ENCODE peak calls at places on chromosomes 1 and 21, in five cellular contexts. V is HCT116, Q is GM23338, M is K562, I is Panc1. Y is an unnamed sample.

GRCh38 chr21:35819134-35819533 is 241.2 kb downstream of the SETD4 start:
- ATAC-seq in V (no peak), Q (no peak), M (no peak), I (no peak), Y (no peak)

GRCh38 chr1:167871331-167871730 is 42.6 kb downstream of the ADCY10 start:
- ATAC-seq in V (no peak), Q (no peak), M (no peak), I (no peak), Y (no peak)

GRCh38 chr1:11691302-11691914 is at the start of gene DRAXIN:
- ATAC-seq in V (peak; percentile 52), Q (peak; percentile 70), M (no peak), I (peak; percentile 63), Y (no peak)

GRCh38 chr1:21244986-21245687 is 45.1 kb downstream of the ECE1 start:
- ATAC-seq in V (peak; percentile 81), Q (peak; percentile 93), M (peak; percentile 85), I (no peak), Y (no peak)

GRCh38 chr1:228112167-228112566 is 3.1 kb upstream of the MRPL55 start:
- ATAC-seq in V (no peak), Q (no peak), M (no peak), I (no peak), Y (no peak)

GRCh38 chr1:56845343-56845742 is 9.3 kb upstream of the C8A start:
- ATAC-seq in V (no peak), Q (no peak), M (no peak), I (no peak), Y (no peak)

GRCh38 chr1:87463917-87464565 is 135.4 kb downstream of the LMO4 start:
- ATAC-seq in V (no peak), Q (peak; percentile 75), M (no peak), I (no peak), Y (no peak)

GRCh38 chr1:211581521-211581920 is 2.6 kb upstream of the SLC30A1 start:
- ATAC-seq in V (no peak), Q (no peak), M (no peak), I (no peak), Y (peak; percentile 32)

GRCh38 chr1:33516428-33516827 is 44.0 kb downstream of the ZSCAN20 start:
- ATAC-seq in V (peak; percentile 40), Q (peak; percentile 60), M (no peak), I (no peak), Y (no peak)

GRCh38 chr21:33552093-33552998 is 9.5 kb downstream of the SON start:
- ATAC-seq in V (peak; percentile 27), Q (no peak), M (peak; percentile 35), I (peak; percentile 17), Y (no peak)

GRCh38 chr1:200925821-200926220 is 31.1 kb downstream of the INAVA start:
- ATAC-seq in V (no peak), Q (no peak), M (no peak), I (no peak), Y (no peak)

GRCh38 chr1:166322470-166322869 is 155.7 kb upstream of the FAM78B start:
- ATAC-seq in V (no peak), Q (no peak), M (no peak), I (no peak), Y (no peak)

GRCh38 chr21:28738882-28739281 is 253.8 kb downstream of the LTN1 start:
- ATAC-seq in V (no peak), Q (no peak), M (no peak), I (no peak), Y (no peak)

GRCh38 chr1:205716371-205717132 is 33.4 kb downstream of the NUCKS1 start:
- ATAC-seq in V (no peak), Q (no peak), M (no peak), I (no peak), Y (no peak)

GRCh38 chr21:14773777-14774345 is 227.7 kb upstream of the SAMSN1 start:
- ATAC-seq in V (peak; percentile 40), Q (peak; percentile 89), M (peak; percentile 95), I (no peak), Y (no peak)

GRCh38 chr21:45209685-45210284 is 77.9 kb downstream of the POFUT2 start:
- ATAC-seq in V (no peak), Q (no peak), M (no peak), I (no peak), Y (no peak)

GRCh38 chr1:53334781-53335180 is 6.9 kb upstream of the LRP8 start:
- ATAC-seq in V (no peak), Q (no peak), M (no peak), I (no peak), Y (no peak)

GRCh38 chr1:87940410-87940809 is 611.7 kb downstream of the LMO4 start:
- ATAC-seq in V (no peak), Q (no peak), M (no peak), I (no peak), Y (no peak)

GRCh38 chr1:213669964-213670691 is 317.6 kb upstream of the PROX1 start:
- ATAC-seq in V (no peak), Q (peak; percentile 98), M (no peak), I (no peak), Y (no peak)

GRCh38 chr1:71088645-71089287 is 7.9 kb upstream of the ZRANB2 start:
- ATAC-seq in V (no peak), Q (no peak), M (no peak), I (no peak), Y (no peak)

GRCh38 chr1:51285055-51285454 is 45.3 kb downstream of the TTC39A start:
- ATAC-seq in V (no peak), Q (no peak), M (peak; percentile 8), I (no peak), Y (no peak)

GRCh38 chr1:115714572-115715141 is 53.9 kb downstream of the CASQ2 start:
- ATAC-seq in V (peak; percentile 39), Q (peak; percentile 71), M (no peak), I (no peak), Y (no peak)

GRCh38 chr1:145990249-145991097 is 5.9 kb downstream of the TXNIP start:
- ATAC-seq in V (no peak), Q (no peak), M (peak; percentile 29), I (no peak), Y (peak; percentile 51)

GRCh38 chr21:14875704-14876364 is 189.0 kb downstream of the NRIP1 start:
- ATAC-seq in V (peak; percentile 53), Q (no peak), M (peak; percentile 43), I (peak; percentile 49), Y (no peak)

GRCh38 chr1:46211051-46211450 is 7.9 kb downstream of the LURAP1 start:
- ATAC-seq in V (no peak), Q (no peak), M (peak; percentile 19), I (no peak), Y (no peak)

GRCh38 chr1:57017201-57017600 is 51.4 kb upstream of the C8B start:
- ATAC-seq in V (no peak), Q (no peak), M (no peak), I (no peak), Y (no peak)

GRCh38 chr1:67700220-67700619 is 15.2 kb downstream of the GADD45A start:
- ATAC-seq in V (peak; percentile 62), Q (no peak), M (peak; percentile 10), I (peak; percentile 28), Y (no peak)

GRCh38 chr1:225754940-225755635 is 22.5 kb upstream of the SRP9 start:
- ATAC-seq in V (peak; percentile 64), Q (no peak), M (no peak), I (peak; percentile 85), Y (peak; percentile 66)

GRCh38 chr1:153568367-153569099 is 2.9 kb upstream of the S100A2 start:
- ATAC-seq in V (peak; percentile 37), Q (peak; percentile 75), M (peak; percentile 81), I (peak; percentile 49), Y (peak; percentile 38)

GRCh38 chr1:153569465-153569864 is 3.8 kb upstream of the S100A2 start:
- ATAC-seq in V (no peak), Q (no peak), M (no peak), I (no peak), Y (no peak)

GRCh38 chr1:153566414-153567371 is 1.0 kb upstream of the S100A2 start:
- ATAC-seq in V (peak; percentile 79), Q (peak; percentile 69), M (peak; percentile 89), I (peak; percentile 90), Y (peak; percentile 96)

GRCh38 chr1:153565529-153566374 is at the start of gene S100A2:
- ATAC-seq in V (peak; percentile 57), Q (no peak), M (peak; percentile 31), I (peak; percentile 66), Y (peak; percentile 53)

GRCh38 chr1:153567621-153568366 is 2.1 kb upstream of the S100A2 start:
- ATAC-seq in V (no peak), Q (peak; percentile 9), M (no peak), I (peak; percentile 3), Y (no peak)
- H3K4me1 ChIP-seq in V (peaks cover 81% of the 10 kb centered on the region), Q (peaks cover 18% of the 10 kb centered on the region), M (peaks cover 38% of the 10 kb centered on the region), I (peaks cover 56% of the 10 kb centered on the region), Y (peaks cover 22% of the 10 kb centered on the region)

GRCh38 chr21:38897532-38898421 is 92.0 kb downstream of the ETS2 start:
- ATAC-seq in V (no peak), Q (no peak), M (no peak), I (no peak), Y (peak; percentile 67)
- TF ChIP-seq POLR2AphosphoS5 in V (no peak), Q (no peak), M (no peak), I (no peak), Y (peak; percentile 24)

GRCh38 chr1:164440222-164440621 is 118.8 kb upstream of the PBX1 start:
- ATAC-seq in V (peak; percentile 98), Q (peak; percentile 99), M (peak; percentile 42), I (no peak), Y (peak; percentile 85)

GRCh38 chr1:164446020-164446419 is 113.0 kb upstream of the PBX1 start:
- ATAC-seq in V (no peak), Q (no peak), M (no peak), I (no peak), Y (no peak)

GRCh38 chr1:164443166-164443565 is 115.8 kb upstream of the PBX1 start:
- ATAC-seq in V (no peak), Q (no peak), M (no peak), I (no peak), Y (no peak)

DNA sequence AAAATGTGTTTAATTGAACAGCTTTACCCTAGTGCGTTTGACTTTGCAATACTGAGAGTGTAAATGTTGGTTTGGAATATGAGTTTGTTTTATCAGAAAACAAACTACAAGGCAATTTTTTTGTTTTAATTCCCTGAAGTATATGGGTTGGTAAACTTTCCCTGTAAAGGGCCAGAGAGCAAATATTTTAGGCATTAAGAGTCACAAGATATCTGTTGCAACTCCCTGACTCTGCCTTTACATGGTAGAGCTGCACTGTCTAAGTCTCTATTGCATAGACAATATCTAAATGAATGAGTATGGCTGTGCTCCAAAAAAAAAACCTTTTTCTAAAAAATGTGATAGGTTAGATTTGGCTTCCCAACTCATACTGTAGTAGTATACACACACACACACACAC is 115.1 kb upstream of the PBX1 start:
- ATAC-seq in V (no peak), Q (no peak), M (no peak), I (no peak), Y (no peak)
- H3K27ac ChIP-seq in V (no peak overlapping the region), Q (no peak overlapping the region), M (no peak overlapping the region), I (no peak overlapping the region), Y (no peak overlapping the region)

GRCh38 chr1:204463125-204464060 is 31.2 kb downstream of the PIK3C2B start:
- ATAC-seq in V (no peak), Q (no peak), M (no peak), I (no peak), Y (peak; percentile 49)

GRCh38 chr1:204464701-204465100 is 29.9 kb downstream of the PIK3C2B start:
- ATAC-seq in V (no peak), Q (no peak), M (no peak), I (no peak), Y (no peak)

GRCh38 chr1:204465469-204466415 is 28.9 kb downstream of the PIK3C2B start:
- ATAC-seq in V (no peak), Q (no peak), M (peak; percentile 69), I (no peak), Y (no peak)

GRCh38 chr1:204462229-204462561 is 32.4 kb downstream of the PIK3C2B start:
- ATAC-seq in V (no peak), Q (no peak), M (peak; percentile 16), I (no peak), Y (no peak)

GRCh38 chr1:204464174-204464573 is 30.4 kb downstream of the PIK3C2B start:
- ATAC-seq in V (no peak), Q (no peak), M (no peak), I (no peak), Y (no peak)
- H3K4me1 ChIP-seq in V (no peaks in the 10 kb centered on the region), Q (no peaks in the 10 kb centered on the region), M (peaks cover 38% of the 10 kb centered on the region), I (no peaks in the 10 kb centered on the region), Y (peaks cover 92% of the 10 kb centered on the region)

Y was measured in gastroesophageal sphincter.